ENCODE peak calls at places on chromosomes 6 and 20, in ten cellular contexts. One of them, this sample, is unnamed.

GRCh38 chr6:73521351-73522254 is 771 bp upstream of the EEF1A1 start:
- DNase-seq in HCT116: no peak
- DNase-seq in GM12865: peak; percentile 58
- DNase-seq in tibial nerve: no peak
- DNase-seq in AG09309: peak; percentile 59
- DNase-seq in type B pancreatic cell: peak; percentile 86
- DNase-seq in endodermal cell: no peak
- DNase-seq in pancreas: no peak
- DNase-seq in osteocyte: peak; percentile 92
- DNase-seq in brain microvascular endothelial cell: peak; percentile 78
- DNase-seq in this sample: no peak

GRCh38 chr20:58141971-58142842 is 86.2 kb downstream of the ANKRD60 start:
- DNase-seq in type B pancreatic cell: peak; percentile 64
- DNase-seq in HCT116: no peak
- DNase-seq in GM12865: no peak
- DNase-seq in osteocyte: peak; percentile 73
- DNase-seq in endodermal cell: peak; percentile 22
- DNase-seq in AG09309: no peak
- DNase-seq in tibial nerve: peak; percentile 11
- DNase-seq in pancreas: no peak
- DNase-seq in brain microvascular endothelial cell: no peak
- DNase-seq in this sample: no peak

GRCh38 chr6:76166874-76167273 is 94.4 kb upstream of the IMPG1 start:
- DNase-seq in GM12865: no peak
- DNase-seq in type B pancreatic cell: no peak
- DNase-seq in HCT116: no peak
- DNase-seq in endodermal cell: no peak
- DNase-seq in AG09309: no peak
- DNase-seq in brain microvascular endothelial cell: no peak
- DNase-seq in tibial nerve: no peak
- DNase-seq in pancreas: no peak
- DNase-seq in osteocyte: no peak
- DNase-seq in this sample: no peak

GRCh38 chr6:113149511-113149910 is 707.6 kb upstream of the MARCKS start:
- DNase-seq in AG09309: peak; percentile 82
- DNase-seq in GM12865: no peak
- DNase-seq in type B pancreatic cell: no peak
- DNase-seq in pancreas: no peak
- DNase-seq in endodermal cell: no peak
- DNase-seq in brain microvascular endothelial cell: no peak
- DNase-seq in HCT116: no peak
- DNase-seq in tibial nerve: no peak
- DNase-seq in osteocyte: no peak
- DNase-seq in this sample: no peak

GRCh38 chr6:140388141-140388802 is 1013.8 kb upstream of the CITED2 start:
- DNase-seq in type B pancreatic cell: no peak
- DNase-seq in HCT116: no peak
- DNase-seq in AG09309: no peak
- DNase-seq in tibial nerve: no peak
- DNase-seq in endodermal cell: no peak
- DNase-seq in GM12865: no peak
- DNase-seq in brain microvascular endothelial cell: no peak
- DNase-seq in pancreas: no peak
- DNase-seq in osteocyte: no peak
- DNase-seq in this sample: no peak

GRCh38 chr20:58550661-58551060 is 35.5 kb upstream of the APCDD1L start:
- DNase-seq in HCT116: no peak
- DNase-seq in GM12865: no peak
- DNase-seq in tibial nerve: no peak
- DNase-seq in type B pancreatic cell: peak; percentile 42
- DNase-seq in brain microvascular endothelial cell: peak; percentile 77
- DNase-seq in pancreas: no peak
- DNase-seq in endodermal cell: peak; percentile 15
- DNase-seq in AG09309: peak; percentile 39
- DNase-seq in osteocyte: peak; percentile 49
- DNase-seq in this sample: no peak

GRCh38 chr6:155080876-155081845 is 86.0 kb downstream of the TIAM2 start:
- DNase-seq in brain microvascular endothelial cell: no peak
- DNase-seq in type B pancreatic cell: no peak
- DNase-seq in HCT116: no peak
- DNase-seq in AG09309: no peak
- DNase-seq in GM12865: no peak
- DNase-seq in tibial nerve: no peak
- DNase-seq in pancreas: no peak
- DNase-seq in endodermal cell: peak; percentile 69
- DNase-seq in osteocyte: no peak
- DNase-seq in this sample: no peak

GRCh38 chr6:142885182-142885867 is 59.7 kb downstream of the HIVEP2 start:
- DNase-seq in brain microvascular endothelial cell: peak; percentile 99
- DNase-seq in type B pancreatic cell: no peak
- DNase-seq in pancreas: peak; percentile 60
- DNase-seq in endodermal cell: peak; percentile 86
- DNase-seq in osteocyte: no peak
- DNase-seq in HCT116: peak; percentile 94
- DNase-seq in AG09309: peak; percentile 78
- DNase-seq in tibial nerve: no peak
- DNase-seq in GM12865: peak; percentile 88
- DNase-seq in this sample: no peak

GRCh38 chr20:37096415-37097039 is 730 bp upstream of the RBL1 start:
- DNase-seq in GM12865: peak; percentile 71
- DNase-seq in endodermal cell: no peak
- DNase-seq in brain microvascular endothelial cell: no peak
- DNase-seq in AG09309: no peak
- DNase-seq in type B pancreatic cell: no peak
- DNase-seq in osteocyte: no peak
- DNase-seq in tibial nerve: no peak
- DNase-seq in HCT116: no peak
- DNase-seq in pancreas: no peak
- DNase-seq in this sample: no peak

GRCh38 chr6:83546636-83547035 is 34.3 kb downstream of the PRSS35 start:
- DNase-seq in pancreas: no peak
- DNase-seq in HCT116: no peak
- DNase-seq in osteocyte: no peak
- DNase-seq in AG09309: no peak
- DNase-seq in type B pancreatic cell: no peak
- DNase-seq in endodermal cell: no peak
- DNase-seq in tibial nerve: no peak
- DNase-seq in brain microvascular endothelial cell: no peak
- DNase-seq in GM12865: peak; percentile 24
- DNase-seq in this sample: no peak

GRCh38 chr20:39829255-39829654 is 859.8 kb downstream of the MAFB start:
- DNase-seq in tibial nerve: no peak
- DNase-seq in GM12865: peak; percentile 30
- DNase-seq in endodermal cell: peak; percentile 79
- DNase-seq in pancreas: no peak
- DNase-seq in type B pancreatic cell: no peak
- DNase-seq in osteocyte: no peak
- DNase-seq in brain microvascular endothelial cell: no peak
- DNase-seq in AG09309: no peak
- DNase-seq in HCT116: no peak
- DNase-seq in this sample: no peak

GRCh38 chr6:52317841-52318581 is 33.5 kb upstream of the MCM3 start:
- DNase-seq in tibial nerve: no peak
- DNase-seq in AG09309: peak; percentile 21
- DNase-seq in brain microvascular endothelial cell: peak; percentile 21
- DNase-seq in HCT116: no peak
- DNase-seq in endodermal cell: no peak
- DNase-seq in osteocyte: no peak
- DNase-seq in type B pancreatic cell: no peak
- DNase-seq in GM12865: peak; percentile 78
- DNase-seq in pancreas: no peak
- DNase-seq in this sample: no peak

GRCh38 chr6:32131439-32131948 is 1.4 kb upstream of the FKBPL start:
- DNase-seq in HCT116: no peak
- DNase-seq in brain microvascular endothelial cell: no peak
- DNase-seq in tibial nerve: no peak
- DNase-seq in AG09309: no peak
- DNase-seq in pancreas: no peak
- DNase-seq in endodermal cell: no peak
- DNase-seq in osteocyte: no peak
- DNase-seq in GM12865: no peak
- DNase-seq in type B pancreatic cell: no peak
- DNase-seq in this sample: no peak

GRCh38 chr6:169229611-169230321 is 23.9 kb downstream of the THBS2 start:
- DNase-seq in type B pancreatic cell: no peak
- DNase-seq in pancreas: no peak
- DNase-seq in tibial nerve: no peak
- DNase-seq in HCT116: no peak
- DNase-seq in AG09309: no peak
- DNase-seq in brain microvascular endothelial cell: no peak
- DNase-seq in GM12865: no peak
- DNase-seq in endodermal cell: no peak
- DNase-seq in osteocyte: no peak
- DNase-seq in this sample: no peak

DNA sequence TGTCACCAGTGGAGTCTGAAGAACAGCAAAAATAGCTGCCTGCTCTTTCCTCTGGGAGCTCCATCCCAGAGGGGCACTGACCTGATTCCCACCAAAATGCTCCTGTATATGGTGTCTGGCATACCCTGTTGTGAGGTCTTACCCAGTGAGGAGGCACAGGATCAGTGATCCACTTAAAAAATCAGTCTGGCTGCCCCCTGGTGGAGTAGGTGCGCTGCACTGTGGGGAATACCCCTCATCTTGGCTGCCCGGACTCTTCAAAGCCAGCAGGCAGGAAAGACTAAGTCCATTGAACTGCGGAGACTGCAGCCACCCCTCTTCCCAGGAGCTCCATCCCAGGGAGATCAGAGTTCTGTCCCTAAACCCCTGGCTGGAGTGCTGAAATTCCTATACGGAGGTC is 230.9 kb upstream of the HTR1E start:
- DNase-seq in brain microvascular endothelial cell: no peak
- DNase-seq in pancreas: no peak
- DNase-seq in tibial nerve: no peak
- DNase-seq in osteocyte: no peak
- DNase-seq in endodermal cell: peak; percentile 86
- DNase-seq in type B pancreatic cell: no peak
- DNase-seq in GM12865: peak; percentile 45
- DNase-seq in AG09309: no peak
- DNase-seq in HCT116: no peak
- DNase-seq in this sample: no peak
- TF ChIP-seq CTCF in brain microvascular endothelial cell: no peak
- TF ChIP-seq CTCF in pancreas: no peak
- TF ChIP-seq CTCF in tibial nerve: no peak
- TF ChIP-seq CTCF in osteocyte: no peak
- TF ChIP-seq CTCF in endodermal cell: peak; percentile 77
- TF ChIP-seq CTCF in type B pancreatic cell: no peak
- TF ChIP-seq CTCF in GM12865: peak; percentile 51
- TF ChIP-seq CTCF in AG09309: no peak
- TF ChIP-seq CTCF in HCT116: no peak
- TF ChIP-seq CTCF in this sample: no peak

DNA sequence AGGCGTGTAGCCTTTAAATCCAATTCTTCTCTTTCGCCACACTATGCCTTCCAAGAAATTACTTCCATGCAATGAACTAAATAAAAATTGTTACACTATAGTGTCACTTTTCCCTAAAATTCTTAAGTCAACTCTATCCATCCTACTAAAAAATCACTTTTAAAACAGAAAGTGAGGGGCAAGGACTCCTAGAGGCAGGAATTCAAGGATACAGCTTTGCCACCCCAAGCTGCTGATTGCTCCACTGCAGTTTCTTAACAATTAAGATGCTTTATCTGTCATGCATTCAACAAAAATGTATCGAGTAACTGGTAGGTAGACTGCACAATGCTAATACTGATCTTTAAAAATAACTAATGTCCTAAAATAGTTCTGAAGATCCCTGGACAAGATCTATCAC is 4.3 kb downstream of the MCM9 start:
- DNase-seq in GM12865: no peak
- DNase-seq in tibial nerve: no peak
- DNase-seq in brain microvascular endothelial cell: no peak
- DNase-seq in HCT116: no peak
- DNase-seq in osteocyte: no peak
- DNase-seq in type B pancreatic cell: no peak
- DNase-seq in pancreas: no peak
- DNase-seq in AG09309: no peak
- DNase-seq in endodermal cell: no peak
- DNase-seq in this sample: no peak
- TF ChIP-seq CTCF in GM12865: no peak
- TF ChIP-seq CTCF in tibial nerve: no peak
- TF ChIP-seq CTCF in brain microvascular endothelial cell: peak; percentile 30
- TF ChIP-seq CTCF in HCT116: no peak
- TF ChIP-seq CTCF in osteocyte: no peak
- TF ChIP-seq CTCF in type B pancreatic cell: no peak
- TF ChIP-seq CTCF in pancreas: no peak
- TF ChIP-seq CTCF in AG09309: no peak
- TF ChIP-seq CTCF in endodermal cell: peak; percentile 44
- TF ChIP-seq CTCF in this sample: no peak

GRCh38 chr6:168057836-168058235 is 21.2 kb downstream of the FRMD1 start:
- DNase-seq in HCT116: no peak
- DNase-seq in AG09309: no peak
- DNase-seq in type B pancreatic cell: no peak
- DNase-seq in endodermal cell: no peak
- DNase-seq in tibial nerve: no peak
- DNase-seq in GM12865: no peak
- DNase-seq in brain microvascular endothelial cell: no peak
- DNase-seq in pancreas: no peak
- DNase-seq in osteocyte: no peak
- DNase-seq in this sample: no peak

GRCh38 chr6:168054663-168055560 is 24.1 kb downstream of the FRMD1 start:
- DNase-seq in type B pancreatic cell: no peak
- DNase-seq in endodermal cell: no peak
- DNase-seq in tibial nerve: no peak
- DNase-seq in pancreas: no peak
- DNase-seq in AG09309: no peak
- DNase-seq in HCT116: no peak
- DNase-seq in GM12865: no peak
- DNase-seq in osteocyte: no peak
- DNase-seq in brain microvascular endothelial cell: no peak
- DNase-seq in this sample: no peak

GRCh38 chr6:168053957-168054471 is 25.0 kb downstream of the FRMD1 start:
- DNase-seq in AG09309: no peak
- DNase-seq in type B pancreatic cell: no peak
- DNase-seq in GM12865: no peak
- DNase-seq in pancreas: no peak
- DNase-seq in tibial nerve: no peak
- DNase-seq in brain microvascular endothelial cell: no peak
- DNase-seq in osteocyte: no peak
- DNase-seq in endodermal cell: no peak
- DNase-seq in HCT116: no peak
- DNase-seq in this sample: no peak

GRCh38 chr6:168056892-168057527 is 22.0 kb downstream of the FRMD1 start:
- DNase-seq in HCT116: no peak
- DNase-seq in AG09309: no peak
- DNase-seq in type B pancreatic cell: no peak
- DNase-seq in brain microvascular endothelial cell: no peak
- DNase-seq in GM12865: no peak
- DNase-seq in osteocyte: no peak
- DNase-seq in tibial nerve: no peak
- DNase-seq in endodermal cell: no peak
- DNase-seq in pancreas: no peak
- DNase-seq in this sample: no peak

GRCh38 chr6:168055696-168056489 is 23.1 kb downstream of the FRMD1 start:
- DNase-seq in osteocyte: no peak
- DNase-seq in HCT116: no peak
- DNase-seq in GM12865: no peak
- DNase-seq in type B pancreatic cell: no peak
- DNase-seq in pancreas: no peak
- DNase-seq in tibial nerve: no peak
- DNase-seq in brain microvascular endothelial cell: no peak
- DNase-seq in AG09309: no peak
- DNase-seq in endodermal cell: no peak
- DNase-seq in this sample: no peak
- TF ChIP-seq CTCF in osteocyte: no peak
- TF ChIP-seq CTCF in HCT116: no peak
- TF ChIP-seq CTCF in GM12865: no peak
- TF ChIP-seq CTCF in type B pancreatic cell: no peak
- TF ChIP-seq CTCF in pancreas: no peak
- TF ChIP-seq CTCF in tibial nerve: no peak
- TF ChIP-seq CTCF in brain microvascular endothelial cell: no peak
- TF ChIP-seq CTCF in AG09309: no peak
- TF ChIP-seq CTCF in endodermal cell: no peak
- TF ChIP-seq CTCF in this sample: no peak

GRCh38 chr6:33552252-33552651 is 27.8 kb downstream of the BAK1 start:
- DNase-seq in HCT116: no peak
- DNase-seq in endodermal cell: no peak
- DNase-seq in osteocyte: no peak
- DNase-seq in AG09309: no peak
- DNase-seq in GM12865: no peak
- DNase-seq in pancreas: no peak
- DNase-seq in brain microvascular endothelial cell: no peak
- DNase-seq in type B pancreatic cell: no peak
- DNase-seq in tibial nerve: no peak
- DNase-seq in this sample: no peak
- TF ChIP-seq CTCF in HCT116: no peak
- TF ChIP-seq CTCF in endodermal cell: no peak
- TF ChIP-seq CTCF in osteocyte: no peak
- TF ChIP-seq CTCF in AG09309: no peak
- TF ChIP-seq CTCF in GM12865: no peak
- TF ChIP-seq CTCF in pancreas: no peak
- TF ChIP-seq CTCF in brain microvascular endothelial cell: no peak
- TF ChIP-seq CTCF in type B pancreatic cell: no peak
- TF ChIP-seq CTCF in tibial nerve: no peak
- TF ChIP-seq CTCF in this sample: no peak